ENCODE peak calls at places on chromosomes 6 and 20, in five cellular contexts. Z is substantia nigra; K is effector memory CD4-positive, alpha-beta T cell; S is foreskin keratinocyte; X is CD8-positive, alpha-beta T cell. N is an unnamed sample.

GRCh38 chr6:163645560-163645959 is 231.0 kb downstream of the QKI start:
- DNase-seq in S (peak), K (no peak), Z (no peak), X (no peak), N (no peak)

GRCh38 chr20:58618694-58619540 is 32.2 kb upstream of the STX16 start:
- DNase-seq in S (peak), Z (no peak), K (no peak), X (no peak), N (no peak)

GRCh38 chr6:57284056-57284455 is 33.4 kb upstream of the PRIM2 start:
- DNase-seq in K (no peak), X (no peak), Z (no peak), S (no peak), N (no peak)

GRCh38 chr6:83633149-83633548 is 75.8 kb downstream of the SNAP91 start:
- DNase-seq in Z (no peak), X (no peak), S (no peak), K (no peak), N (no peak)

GRCh38 chr6:132202569-132202968 is 198.7 kb downstream of the MOXD1 start:
- DNase-seq in Z (no peak), K (no peak), X (no peak), S (no peak), N (no peak)

GRCh38 chr20:40513010-40513409 is 176.0 kb downstream of the MAFB start:
- DNase-seq in S (no peak), X (no peak), K (no peak), Z (no peak), N (no peak)

GRCh38 chr6:160952633-160953281 is 38.8 kb upstream of the MAP3K4 start:
- DNase-seq in X (no peak), S (no peak), Z (no peak), K (no peak), N (no peak)

GRCh38 chr20:21901470-21902275 is 196.2 kb downstream of the PAX1 start:
- DNase-seq in K (no peak), Z (peak), S (no peak), X (no peak), N (no peak)

GRCh38 chr6:87879144-87879861 is 168.3 kb upstream of the SPACA1 start:
- DNase-seq in Z (no peak), S (no peak), X (no peak), K (no peak), N (no peak)

DNA sequence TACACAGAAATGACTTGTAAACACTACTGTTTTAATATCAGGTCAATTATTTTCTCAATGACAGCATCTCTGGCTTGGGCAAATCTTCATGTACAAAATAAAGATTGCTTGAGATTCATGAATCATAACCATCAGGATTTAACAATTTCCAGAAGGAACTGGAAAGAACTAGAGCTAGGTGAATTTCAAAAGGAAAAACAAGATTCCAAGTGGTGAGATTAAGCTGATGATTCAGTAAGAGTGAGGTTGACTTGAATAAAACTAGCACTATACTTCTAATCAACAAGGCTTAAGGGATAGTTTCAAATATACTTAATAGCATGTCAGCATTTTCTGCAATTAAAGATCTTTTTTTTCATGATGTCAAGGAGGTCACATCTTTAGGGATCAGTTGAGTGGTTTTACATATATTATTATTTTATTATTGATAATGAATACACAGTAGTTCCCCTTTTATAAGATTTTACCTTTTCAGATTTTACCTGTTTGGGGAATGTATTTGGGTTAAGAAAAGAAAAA is 43.5 kb upstream of the HCRTR2 start:
- DNase-seq in X (no peak), S (no peak), Z (no peak), K (no peak), N (no peak)
- H3K27ac ChIP-seq in X (no peak), S (no peak), Z (no peak), K (no peak), N (no peak)

DNA sequence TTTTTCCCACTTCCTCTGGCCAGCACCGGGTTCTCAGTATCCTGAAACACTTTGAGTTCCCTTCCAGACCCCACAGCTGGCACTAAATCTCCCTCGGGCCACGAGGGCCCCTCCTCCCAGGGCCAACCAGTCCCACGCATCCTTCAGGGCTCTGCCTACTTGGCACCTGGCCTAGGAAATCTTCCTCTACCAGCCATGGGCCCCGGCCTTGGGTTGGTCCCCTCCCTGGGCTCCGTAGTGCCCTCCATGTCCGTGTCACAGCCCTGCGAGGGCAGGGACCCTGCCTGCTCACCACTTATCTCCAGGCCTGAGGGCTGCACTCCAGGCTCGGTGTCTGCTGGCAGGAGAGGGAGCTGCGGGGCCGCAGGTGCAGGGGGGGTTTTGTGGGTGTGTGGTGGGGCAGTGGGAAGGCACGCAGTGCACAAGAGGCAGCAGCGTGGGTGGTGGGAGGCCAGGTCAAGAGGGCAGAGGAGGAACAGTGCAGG is 48.8 kb upstream of the CDH22 start:
- DNase-seq in Z (peak), S (no peak), X (no peak), K (no peak), N (no peak)
- H3K27ac ChIP-seq in Z (peak), S (no peak), X (peak), K (peak), N (no peak)

GRCh38 chr6:70086806-70087205 is 216.1 kb downstream of the COL9A1 start:
- DNase-seq in K (no peak), S (no peak), X (no peak), Z (no peak), N (no peak)
- H3K27ac ChIP-seq in K (no peak), S (no peak), X (no peak), Z (no peak), N (no peak)

GRCh38 chr6:147869223-147869600 is 360.7 kb downstream of the SAMD5 start:
- DNase-seq in S (no peak), Z (no peak), K (no peak), X (no peak), N (no peak)

GRCh38 chr6:147868493-147869222 is 360.2 kb downstream of the SAMD5 start:
- DNase-seq in X (no peak), K (no peak), S (no peak), Z (no peak), N (no peak)

GRCh38 chr6:147870745-147871144 is 362.3 kb downstream of the SAMD5 start:
- DNase-seq in S (no peak), Z (no peak), K (no peak), X (no peak), N (no peak)

GRCh38 chr6:147869869-147870268 is 361.4 kb downstream of the SAMD5 start:
- DNase-seq in Z (no peak), X (no peak), K (no peak), S (no peak), N (no peak)

GRCh38 chr6:147867827-147868226 is 359.3 kb downstream of the SAMD5 start:
- DNase-seq in S (no peak), X (no peak), K (no peak), Z (no peak), N (no peak)
- H3K27ac ChIP-seq in S (no peak), X (no peak), K (no peak), Z (no peak), N (no peak)

GRCh38 chr6:42984924-42985475 is 630 bp downstream of the PPP2R5D start:
- DNase-seq in Z (no peak), X (peak), S (no peak), K (no peak), N (no peak)
- H3K27ac ChIP-seq in Z (peak), X (peak), S (no peak), K (peak), N (peak)

GRCh38 chr6:2999005-2999620 is 581 bp upstream of the NQO2 start:
- DNase-seq in X (no peak), S (no peak), Z (no peak), K (no peak), N (peak)

GRCh38 chr6:3005077-3005476 is 5.4 kb downstream of the NQO2 start:
- DNase-seq in K (no peak), X (no peak), Z (no peak), S (no peak), N (no peak)

GRCh38 chr6:2999621-3000455 is at the start of gene NQO2:
- DNase-seq in K (peak), X (peak), S (no peak), Z (peak), N (no peak)

GRCh38 chr6:3001146-3001772 is 1.6 kb downstream of the NQO2 start:
- DNase-seq in K (no peak), Z (no peak), S (no peak), X (no peak), N (no peak)

GRCh38 chr6:3001773-3002293 is 2.1 kb downstream of the NQO2 start:
- DNase-seq in K (no peak), S (no peak), X (peak), Z (no peak), N (no peak)
- H3K27ac ChIP-seq in K (no peak), S (no peak), X (no peak), Z (no peak), N (peak)

GRCh38 chr6:36908758-36909157 is 23.0 kb downstream of the C6orf89 start:
- DNase-seq in K (no peak), X (no peak), S (no peak), Z (no peak), N (no peak)

GRCh38 chr6:36906539-36906938 is 20.8 kb downstream of the C6orf89 start:
- DNase-seq in K (no peak), X (no peak), Z (peak), S (no peak), N (no peak)

GRCh38 chr6:36904096-36904495 is 18.3 kb downstream of the C6orf89 start:
- DNase-seq in X (no peak), K (no peak), Z (no peak), S (no peak), N (no peak)

GRCh38 chr6:36904851-36905393 is 19.2 kb downstream of the C6orf89 start:
- DNase-seq in Z (no peak), X (no peak), S (no peak), K (no peak), N (no peak)

GRCh38 chr6:36907781-36908180 is 22.0 kb downstream of the C6orf89 start:
- DNase-seq in Z (no peak), X (no peak), K (no peak), S (no peak), N (no peak)
- H3K27ac ChIP-seq in Z (peak), X (no peak), K (no peak), S (no peak), N (no peak)

N was measured in epithelial cell of prostate.